ENCODE peak calls at places on chromosomes 4 and X, in five cellular contexts. W is breast epithelium, Y is K562, C is body of pancreas, T is ovary. D is an unnamed sample.

GRCh38 chr4:20395160-20395773 is 143.6 kb downstream of the SLIT2 start:
- DNase-seq in Y (peak; percentile 10), C (peak; percentile 24), T (no peak), W (no peak), D (no peak)

GRCh38 chrX:154840856-154841255 is 6.4 kb upstream of the SMIM9 start:
- DNase-seq in C (no peak), W (no peak), T (no peak), Y (peak; percentile 65), D (no peak)

GRCh38 chrX:30570505-30570904 is 7.1 kb downstream of the TASL start:
- DNase-seq in C (no peak), Y (no peak), W (no peak), T (no peak), D (no peak)

GRCh38 chr4:7759221-7759620 is 180.4 kb downstream of the AFAP1 start:
- DNase-seq in Y (no peak), T (no peak), C (no peak), W (no peak), D (no peak)

GRCh38 chr4:162056947-162057346 is 106.9 kb downstream of the FSTL5 start:
- DNase-seq in Y (no peak), T (no peak), W (no peak), C (peak; percentile 10), D (no peak)

GRCh38 chrX:19332983-19333382 is 10.7 kb upstream of the PDHA1 start:
- DNase-seq in C (no peak), W (no peak), Y (no peak), T (no peak), D (no peak)

GRCh38 chrX:22800806-22801205 is 199.0 kb upstream of the DDX53 start:
- DNase-seq in Y (no peak), T (no peak), C (no peak), W (no peak), D (no peak)

GRCh38 chr4:146661368-146661767 is 22.7 kb downstream of the POU4F2 start:
- DNase-seq in Y (no peak), T (no peak), C (no peak), W (no peak), D (no peak)

GRCh38 chrX:47361538-47362511 is 8.6 kb upstream of the ZNF157 start:
- DNase-seq in Y (peak; percentile 42), W (no peak), C (peak; percentile 65), T (peak; percentile 35), D (peak; percentile 75)

GRCh38 chr4:132530846-132531245 is 618.2 kb upstream of the PCDH10 start:
- DNase-seq in C (no peak), T (no peak), Y (no peak), W (no peak), D (no peak)

GRCh38 chrX:45001038-45001437 is 128.1 kb downstream of the KDM6A start:
- DNase-seq in W (no peak), T (no peak), C (no peak), Y (no peak), D (no peak)

GRCh38 chr4:98970386-98970785 is 25.1 kb upstream of the METAP1 start:
- DNase-seq in C (no peak), Y (no peak), T (no peak), W (no peak), D (no peak)

GRCh38 chr4:159240690-159241089 is 137.8 kb downstream of the RAPGEF2 start:
- DNase-seq in Y (no peak), T (no peak), C (no peak), W (no peak), D (no peak)

GRCh38 chr4:163179207-163179606 is 12.5 kb upstream of the NAF1 start:
- DNase-seq in T (no peak), C (no peak), W (no peak), Y (no peak), D (no peak)

GRCh38 chr4:103204114-103204513 is 6.0 kb upstream of the CENPE start:
- DNase-seq in W (no peak), C (no peak), Y (no peak), T (no peak), D (no peak)

GRCh38 chr4:58734030-58734673 is 1624.0 kb upstream of the IGFBP7 start:
- DNase-seq in C (no peak), W (no peak), T (no peak), Y (no peak), D (no peak)

GRCh38 chrX:149630681-149631292 is 805 bp downstream of the TMEM185A start:
- DNase-seq in Y (no peak), T (no peak), W (no peak), C (no peak), D (no peak)

GRCh38 chr4:76625316-76625715 is 190.3 kb downstream of the SHROOM3 start:
- DNase-seq in Y (no peak), C (no peak), T (no peak), W (no peak), D (no peak)

GRCh38 chrX:71301195-71301924 is at the start of gene ITGB1BP2:
- DNase-seq in Y (peak; percentile 28), T (peak; percentile 23), C (no peak), W (no peak), D (no peak)

GRCh38 chr4:57078685-57079521 is 31.3 kb downstream of the IGFBP7 start:
- DNase-seq in W (no peak), Y (no peak), T (no peak), C (peak; percentile 60), D (no peak)

GRCh38 chrX:152932144-152932543 is 34.3 kb downstream of the ZNF185 start:
- DNase-seq in C (no peak), Y (no peak), T (no peak), W (no peak), D (no peak)

GRCh38 chr4:78320353-78320935 is 231.1 kb upstream of the ANXA3 start:
- DNase-seq in Y (no peak), C (no peak), T (no peak), W (no peak), D (no peak)

GRCh38 chr4:102620697-102621497 is 119.7 kb downstream of the NFKB1 start:
- DNase-seq in W (no peak), Y (peak; percentile 74), T (no peak), C (peak; percentile 78), D (no peak)

GRCh38 chrX:69538321-69538876 is 34.3 kb downstream of the NALF2 start:
- DNase-seq in W (peak; percentile 64), C (peak; percentile 78), Y (peak; percentile 74), T (peak; percentile 83), D (peak; percentile 80)

GRCh38 chr4:24471623-24472510 is 112.5 kb downstream of the DHX15 start:
- DNase-seq in T (peak; percentile 33), Y (no peak), C (no peak), W (no peak), D (peak; percentile 63)

GRCh38 chr4:89298788-89299152 is 8.8 kb downstream of the GPRIN3 start:
- DNase-seq in T (no peak), C (no peak), W (no peak), Y (no peak), D (no peak)

GRCh38 chr4:3689576-3690551 is 76.3 kb upstream of the ADRA2C start:
- DNase-seq in T (peak; percentile 7), C (peak; percentile 8), W (no peak), Y (no peak), D (peak; percentile 75)

GRCh38 chr4:3688018-3688998 is 77.9 kb upstream of the ADRA2C start:
- DNase-seq in W (no peak), C (peak; percentile 5), T (peak; percentile 5), Y (no peak), D (peak; percentile 43)

GRCh38 chr4:3689006-3689405 is 77.2 kb upstream of the ADRA2C start:
- DNase-seq in T (peak; percentile 4), C (no peak), Y (no peak), W (no peak), D (peak; percentile 37)

GRCh38 chr4:3687538-3687937 is 78.6 kb upstream of the ADRA2C start:
- DNase-seq in T (peak; percentile 1), W (no peak), C (no peak), Y (no peak), D (peak; percentile 40)

GRCh38 chr4:3690576-3691152 is 75.5 kb upstream of the ADRA2C start:
- DNase-seq in Y (no peak), C (no peak), T (peak; percentile 1), W (no peak), D (peak; percentile 36)
- H3K27me3 ChIP-seq in Y (peaks cover 31% of the 10 kb centered on the region), C (no peaks in the 10 kb centered on the region), T (no peaks in the 10 kb centered on the region), W (no peaks in the 10 kb centered on the region), D (peaks cover 35% of the 10 kb centered on the region)

GRCh38 chr4:183798921-183799307 is 106.2 kb upstream of the STOX2 start:
- DNase-seq in Y (no peak), W (no peak), T (no peak), C (no peak), D (no peak)
- H3K4me3 ChIP-seq in Y (no peak overlapping the region), W (peak overlapping the region; percentile 78), T (no peak overlapping the region), C (no peak overlapping the region), D (peak overlapping the region; percentile 70)

GRCh38 chr4:85777908-85778808 is 303.2 kb downstream of the ARHGAP24 start:
- DNase-seq in W (no peak), C (no peak), T (no peak), Y (no peak), D (no peak)
- TF ChIP-seq POLR2A in W (no peak), C (no peak), T (no peak), Y (no peak), D (no peak)

DNA sequence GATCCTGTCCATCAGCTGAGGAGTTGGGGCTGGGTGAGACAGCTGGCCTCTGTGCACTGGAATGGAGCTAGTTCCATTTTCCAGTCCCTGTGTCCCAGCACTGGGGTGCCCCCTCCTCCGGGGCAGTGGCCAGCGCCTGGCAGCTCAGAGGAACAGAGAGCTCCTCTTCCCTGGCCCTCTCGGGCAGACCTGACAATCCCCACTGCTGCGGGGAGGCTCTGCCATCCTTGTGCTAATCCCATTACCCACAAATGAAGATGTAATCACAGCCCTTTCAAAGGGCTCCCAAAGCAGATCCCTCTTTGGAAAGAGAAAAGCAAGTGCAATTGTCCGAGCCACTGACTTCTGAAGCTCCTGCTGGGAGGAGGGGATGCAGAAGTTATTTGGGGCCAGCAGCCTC is 75.1 kb upstream of the MSX1 start:
- DNase-seq in W (no peak), C (no peak), Y (no peak), T (no peak), D (no peak)
- H3K27me3 ChIP-seq in W (no peaks in the 10 kb centered on the region), C (no peaks in the 10 kb centered on the region), Y (peaks cover 6% of the 10 kb centered on the region), T (no peaks in the 10 kb centered on the region), D (no peaks in the 10 kb centered on the region)

GRCh38 chr4:184898793-184899192 is 73.0 kb upstream of the ACSL1 start:
- DNase-seq in W (no peak), Y (no peak), C (no peak), T (no peak), D (no peak)
- H3K4me3 ChIP-seq in W (no peak overlapping the region), Y (no peak overlapping the region), C (no peak overlapping the region), T (no peak overlapping the region), D (no peak overlapping the region)

D was measured in suprapubic skin.